ENCODE peak calls at places on chromosomes 4 and X, in six cellular contexts. T is A549, X is right atrium auricular region, P is uterus, H is hepatocyte, F is OCI-LY7. A is an unnamed sample.

GRCh38 chr4:108906866-108907367 is 144.1 kb upstream of the ETNPPL start:
- DNase-seq in F (no peak), X (no peak), P (no peak), H (no peak), T (no peak), A (no peak)

GRCh38 chr4:158121203-158121586 is 51.6 kb downstream of the GASK1B start:
- DNase-seq in H (peak; percentile 73), T (peak; percentile 37), X (peak; percentile 66), F (no peak), P (peak; percentile 41), A (no peak)

GRCh38 chr4:100340534-100341364 is 150.5 kb upstream of the DDIT4L start:
- DNase-seq in X (no peak), H (no peak), P (no peak), T (no peak), F (no peak), A (no peak)

GRCh38 chr4:1837069-1837468 is 18.9 kb downstream of the LETM1 start:
- DNase-seq in P (no peak), F (no peak), X (no peak), T (no peak), H (no peak), A (no peak)

GRCh38 chr4:11428161-11428700 is 463 bp downstream of the HS3ST1 start:
- DNase-seq in T (no peak), X (no peak), F (no peak), H (no peak), P (no peak), A (no peak)

GRCh38 chrX:23554304-23554703 is 113.0 kb upstream of the PRDX4 start:
- DNase-seq in F (peak; percentile 9), T (peak; percentile 51), X (no peak), H (peak; percentile 72), P (no peak), A (no peak)

GRCh38 chr4:71338846-71339593 is at the start of gene SLC4A4:
- DNase-seq in P (no peak), T (peak; percentile 0), X (no peak), F (no peak), H (no peak), A (no peak)

GRCh38 chr4:53233396-53233795 is 132.5 kb downstream of the SCFD2 start:
- DNase-seq in T (no peak), X (no peak), H (no peak), P (no peak), F (no peak), A (no peak)

GRCh38 chr4:52714597-52715254 is 36.5 kb downstream of the ERVMER34-1 start:
- DNase-seq in H (no peak), T (no peak), F (peak; percentile 37), X (no peak), P (no peak), A (no peak)

GRCh38 chr4:174214102-174214878 is 69.2 kb downstream of the FBXO8 start:
- DNase-seq in P (no peak), T (no peak), F (no peak), H (peak; percentile 33), X (no peak), A (no peak)

GRCh38 chrX:150897371-150898319 is 823 bp downstream of the CD99L2 start:
- DNase-seq in F (peak; percentile 58), H (peak; percentile 58), X (no peak), T (peak; percentile 28), P (no peak), A (peak; percentile 11)

GRCh38 chr4:176400816-176401461 is 81.2 kb downstream of the SPCS3 start:
- DNase-seq in H (no peak), X (no peak), F (no peak), T (peak; percentile 40), P (no peak), A (no peak)

GRCh38 chr4:98522603-98523395 is 135.6 kb downstream of the TSPAN5 start:
- DNase-seq in H (peak; percentile 22), X (no peak), P (no peak), T (peak; percentile 38), F (no peak), A (no peak)

GRCh38 chrX:68443155-68443868 is 10.0 kb upstream of the OPHN1 start:
- DNase-seq in X (no peak), H (no peak), F (no peak), P (no peak), T (no peak), A (no peak)

GRCh38 chr4:55036405-55036804 is 89.0 kb downstream of the KDR start:
- DNase-seq in T (no peak), X (no peak), H (no peak), F (no peak), P (no peak), A (no peak)

GRCh38 chrX:16484338-16484737 is 165.6 kb upstream of the S100G start:
- DNase-seq in P (no peak), X (no peak), F (no peak), H (peak; percentile 24), T (peak; percentile 33), A (no peak)

GRCh38 chrX:19683817-19684216 is 168.5 kb upstream of the MAP3K15 start:
- DNase-seq in P (no peak), F (no peak), H (no peak), X (no peak), T (no peak), A (peak; percentile 15)

GRCh38 chr4:112230879-112231778 is 458 bp upstream of the AP1AR start:
- DNase-seq in H (peak; percentile 99), X (peak; percentile 98), P (peak; percentile 99), T (peak; percentile 96), F (peak; percentile 96), A (peak; percentile 96)

GRCh38 chr4:78119698-78120097 is 62.6 kb downstream of the FRAS1 start:
- DNase-seq in H (no peak), T (no peak), P (no peak), X (no peak), F (no peak), A (no peak)

GRCh38 chr4:142500966-142501365 is 345.1 kb downstream of the INPP4B start:
- DNase-seq in X (no peak), H (peak; percentile 23), F (no peak), T (no peak), P (no peak), A (no peak)

GRCh38 chr4:131613824-131614216 is 1535.3 kb upstream of the PCDH10 start:
- DNase-seq in P (no peak), T (no peak), F (no peak), X (no peak), H (no peak), A (no peak)

DNA sequence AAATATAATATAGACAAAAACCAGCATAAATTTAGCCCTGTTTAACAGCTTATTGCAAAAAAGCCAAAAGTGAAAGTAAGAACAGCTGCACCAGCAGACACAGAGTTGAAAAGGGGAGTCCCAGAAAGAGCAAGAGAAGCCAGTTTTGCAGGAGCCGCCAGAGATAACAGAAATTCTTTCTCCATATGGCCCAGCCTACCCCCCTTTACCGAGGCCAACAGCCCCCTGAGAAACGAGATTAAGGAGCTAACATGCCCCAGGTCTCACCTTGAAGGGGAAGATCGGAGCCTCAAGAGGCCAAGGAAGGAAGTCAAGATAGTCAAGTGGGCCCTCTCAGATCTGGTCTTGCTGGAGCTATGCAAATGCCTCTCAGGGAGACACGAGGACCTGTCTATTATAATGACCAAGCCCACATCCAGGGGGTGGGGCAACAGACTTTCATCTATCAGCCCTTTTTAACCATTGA is 4.8 kb downstream of the ACOX3 start:
- DNase-seq in P (no peak), H (no peak), T (no peak), F (peak; percentile 77), X (no peak), A (no peak)
- H3K9me3 ChIP-seq in P (no peaks in the 10 kb centered on the region), H (no peaks in the 10 kb centered on the region), T (no peaks in the 10 kb centered on the region), F (no peaks in the 10 kb centered on the region), X (no peaks in the 10 kb centered on the region), A (no peaks in the 10 kb centered on the region)

GRCh38 chr4:453267-453666 is 45.7 kb downstream of the ZNF721 start:
- DNase-seq in T (no peak), F (no peak), P (no peak), H (no peak), X (no peak), A (no peak)
- H3K9me3 ChIP-seq in T (peaks cover 94% of the 10 kb centered on the region), F (peaks cover 80% of the 10 kb centered on the region), P (no peaks in the 10 kb centered on the region), H (peaks cover 89% of the 10 kb centered on the region), X (peaks cover 100% of the 10 kb centered on the region), A (peaks cover 69% of the 10 kb centered on the region)

GRCh38 chrX:140501321-140501720 is 3.5 kb downstream of the SOX3 start:
- DNase-seq in X (no peak), T (no peak), P (no peak), F (no peak), H (no peak), A (no peak)

GRCh38 chrX:140501940-140502468 is 2.9 kb downstream of the SOX3 start:
- DNase-seq in T (no peak), H (no peak), F (no peak), X (no peak), P (no peak), A (no peak)

GRCh38 chrX:140503230-140503585 is 1.7 kb downstream of the SOX3 start:
- DNase-seq in T (no peak), F (no peak), X (no peak), H (no peak), P (no peak), A (no peak)

GRCh38 chrX:140503714-140504351 is 1.0 kb downstream of the SOX3 start:
- DNase-seq in X (no peak), T (no peak), P (no peak), H (peak; percentile 53), F (no peak), A (no peak)

DNA sequence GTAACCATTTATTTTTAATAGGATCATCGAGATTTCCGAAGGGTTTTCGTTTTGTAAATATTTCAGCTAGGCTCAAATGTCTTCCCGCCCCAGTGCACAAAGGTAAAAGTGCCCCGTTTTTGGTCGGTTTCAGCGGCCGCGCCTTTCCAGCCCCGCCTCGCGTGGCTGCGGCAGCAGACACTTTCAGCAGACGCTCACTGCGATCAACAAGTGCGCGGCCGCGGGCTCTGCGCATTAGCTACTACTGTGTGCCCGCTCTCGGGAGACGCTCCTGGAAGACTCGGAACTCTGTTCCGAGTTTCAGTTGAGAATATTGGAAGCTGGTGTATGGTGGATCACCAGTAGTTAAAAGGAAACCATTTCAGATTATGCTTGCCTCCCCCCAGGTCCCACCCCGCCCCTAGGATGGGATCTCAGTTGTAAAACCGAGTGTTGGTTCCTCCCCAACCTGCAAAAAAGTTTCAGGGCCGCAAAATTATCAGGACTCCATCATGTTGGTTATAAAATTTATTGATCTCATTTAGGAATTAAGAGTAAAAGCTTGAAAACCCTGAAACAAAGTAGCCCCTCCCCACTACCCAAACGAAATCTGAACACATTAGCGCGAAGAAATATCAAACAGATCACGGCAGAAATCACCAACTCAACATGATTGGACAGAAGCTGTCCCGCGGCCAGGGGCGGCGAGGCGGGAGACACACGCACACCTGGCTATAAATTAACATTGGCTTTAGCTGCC is 2.2 kb downstream of the SOX3 start:
- DNase-seq in T (no peak), X (no peak), H (no peak), P (no peak), F (no peak), A (no peak)
- H3K9me3 ChIP-seq in T (no peaks in the 10 kb centered on the region), X (no peaks in the 10 kb centered on the region), H (no peaks in the 10 kb centered on the region), P (no peaks in the 10 kb centered on the region), F (no peaks in the 10 kb centered on the region), A (no peaks in the 10 kb centered on the region)

DNA sequence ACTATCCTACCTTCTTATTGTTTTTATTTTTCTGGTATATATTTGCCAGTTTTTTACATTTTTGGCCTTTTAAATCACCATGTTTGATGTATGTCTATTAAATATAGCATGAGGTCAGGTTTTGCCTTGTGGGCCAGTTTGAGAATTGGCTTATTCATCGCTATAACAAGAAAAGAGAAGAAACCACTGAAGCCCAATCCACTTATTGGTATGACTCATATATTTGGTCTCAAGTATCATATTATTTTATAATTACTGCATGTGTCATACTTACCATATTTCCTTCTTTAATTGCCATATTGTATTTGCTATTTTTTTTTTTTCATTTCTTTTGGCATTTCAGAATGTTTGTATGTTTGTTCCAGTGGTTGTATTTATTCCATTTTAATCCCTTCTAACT is 99.3 kb downstream of the IRF2 start:
- DNase-seq in F (no peak), X (no peak), T (no peak), H (no peak), P (no peak), A (no peak)
- H3K9me3 ChIP-seq in F (peaks cover 9% of the 10 kb centered on the region), X (no peaks in the 10 kb centered on the region), T (no peaks in the 10 kb centered on the region), H (no peaks in the 10 kb centered on the region), P (no peaks in the 10 kb centered on the region), A (no peaks in the 10 kb centered on the region)

A was measured in T-helper 17 cell.